ENCODE peak calls at places on chromosome 15, in four cellular contexts. T is stimulated activated CD8-positive, alpha-beta memory T cell treated with anti-CD3 and anti-CD28 coated beads, Interleukin-12 subunit alpha, Interleukin-12 subunit beta, amount 100 ng/mL, for 1 hour; Q is SK-MEL-5; V is neural crest cell. E is an unnamed sample.

GRCh38 chr15:40338921-40339620 is 1.7 kb downstream of the CCDC9B start:
- DNase-seq in T (no peak), Q (peak; percentile 65), V (no peak), E (no peak)

GRCh38 chr15:90836296-90836871 is 32.0 kb upstream of the FURIN start:
- DNase-seq in T (no peak), Q (no peak), V (no peak), E (no peak)

GRCh38 chr15:101337976-101338375 is 42.9 kb upstream of the SNRPA1 start:
- DNase-seq in T (no peak), Q (no peak), V (no peak), E (no peak)

GRCh38 chr15:73366766-73367623 is 1.8 kb downstream of the HCN4 start:
- DNase-seq in T (no peak), Q (no peak), V (no peak), E (no peak)

GRCh38 chr15:44489464-44489863 is 47.5 kb upstream of the EIF3J start:
- DNase-seq in T (no peak), Q (no peak), V (no peak), E (no peak)

GRCh38 chr15:78716651-78717050 is 75.6 kb upstream of the CHRNB4 start:
- DNase-seq in T (no peak), Q (peak; percentile 69), V (no peak), E (no peak)

GRCh38 chr15:42152196-42152920 is 4.1 kb downstream of the PLA2G4F start:
- DNase-seq in T (no peak), Q (no peak), V (no peak), E (no peak)

GRCh38 chr15:75174102-75174501 is 27.6 kb upstream of the C15orf39 start:
- DNase-seq in T (no peak), Q (no peak), V (no peak), E (no peak)

GRCh38 chr15:79170256-79170664 is 79.7 kb upstream of the RASGRF1 start:
- DNase-seq in T (no peak), Q (no peak), V (no peak), E (no peak)

GRCh38 chr15:49645937-49646336 is 25.1 kb downstream of the DTWD1 start:
- DNase-seq in T (no peak), Q (no peak), V (no peak), E (no peak)

GRCh38 chr15:93178371-93178770 is 89.4 kb upstream of the RGMA start:
- DNase-seq in T (no peak), Q (no peak), V (no peak), E (no peak)

GRCh38 chr15:99925661-99926461 is 192.6 kb upstream of the LYSMD4 start:
- DNase-seq in T (peak; percentile 57), Q (peak; percentile 10), V (no peak), E (no peak)

GRCh38 chr15:89740137-89740536 is 10.9 kb downstream of the MESP1 start:
- DNase-seq in T (peak; percentile 28), Q (peak; percentile 81), V (peak; percentile 63), E (peak; percentile 70)

GRCh38 chr15:96336643-96337353 is 6.3 kb downstream of the NR2F2 start:
- DNase-seq in T (no peak), Q (no peak), V (no peak), E (no peak)

GRCh38 chr15:91660174-91660649 is 193.3 kb upstream of the SLCO3A1 start:
- DNase-seq in T (no peak), Q (peak; percentile 35), V (no peak), E (no peak)

GRCh38 chr15:79314811-79315210 is 3.9 kb downstream of the TMED3 start:
- DNase-seq in T (no peak), Q (no peak), V (no peak), E (no peak)

GRCh38 chr15:45221967-45222366 is 30.1 kb upstream of the SLC28A2 start:
- DNase-seq in T (no peak), Q (peak; percentile 20), V (no peak), E (no peak)

GRCh38 chr15:69916169-69916785 is 181.4 kb downstream of the TLE3 start:
- DNase-seq in T (no peak), Q (no peak), V (no peak), E (no peak)

GRCh38 chr15:77632760-77633133 is at the start of gene LINGO1:
- DNase-seq in T (no peak), Q (no peak), V (peak; percentile 46), E (no peak)

GRCh38 chr15:85412956-85413854 is 32.8 kb downstream of the AKAP13 start:
- DNase-seq in T (peak; percentile 59), Q (peak; percentile 94), V (no peak), E (peak; percentile 62)

GRCh38 chr15:92643849-92644815 is 11.4 kb downstream of the FAM174B start:
- DNase-seq in T (no peak), Q (no peak), V (no peak), E (no peak)

GRCh38 chr15:97961067-97961954 is 808 bp downstream of the ARRDC4 start:
- DNase-seq in T (no peak), Q (no peak), V (no peak), E (no peak)

GRCh38 chr15:64412216-64412615 is 24.6 kb downstream of the TRIP4 start:
- DNase-seq in T (no peak), Q (no peak), V (no peak), E (no peak)

GRCh38 chr15:88644741-88645140 is 5.9 kb downstream of the ISG20 start:
- DNase-seq in T (no peak), Q (no peak), V (no peak), E (no peak)

E was measured in KG1.